ENCODE peak calls at places on chromosomes 7 and 10, in four cellular contexts. Z, Q, V and G are unnamed samples.

GRCh38 chr10:73096041-73096451 is 620 bp downstream of the P4HA1 start:
- DNase-seq in Z (peak), Q (peak), V (peak), G (peak)

GRCh38 chr7:137990251-137990901 is 11.5 kb downstream of the CREB3L2 start:
- DNase-seq in Z (no peak), Q (no peak), V (no peak), G (no peak)

GRCh38 chr10:102758226-102758932 is 14.6 kb downstream of the WBP1L start:
- DNase-seq in Z (no peak), Q (no peak), V (no peak), G (no peak)

GRCh38 chr7:151311294-151311864 is 30.2 kb upstream of the NUB1 start:
- DNase-seq in Z (peak), Q (peak), V (no peak), G (no peak)

GRCh38 chr7:2411049-2411448 is 7.6 kb downstream of the CHST12 start:
- DNase-seq in Z (no peak), Q (no peak), V (no peak), G (no peak)

GRCh38 chr10:110502851-110503301 is 5.2 kb downstream of the DUSP5 start:
- DNase-seq in Z (peak), Q (peak), V (peak), G (no peak)

GRCh38 chr7:95794917-95795515 is 22.7 kb downstream of the DYNC1I1 start:
- DNase-seq in Z (peak), Q (no peak), V (no peak), G (no peak)

GRCh38 chr7:36605261-36605660 is 119.0 kb downstream of the AOAH start:
- DNase-seq in Z (no peak), Q (no peak), V (no peak), G (no peak)

GRCh38 chr7:82566752-82567151 is 123.2 kb upstream of the CACNA2D1 start:
- DNase-seq in Z (no peak), Q (no peak), V (no peak), G (no peak)

GRCh38 chr7:102046373-102047117 is 229.1 kb downstream of the CUX1 start:
- DNase-seq in Z (no peak), Q (no peak), V (no peak), G (no peak)

GRCh38 chr10:29858352-29859267 is 200.8 kb downstream of the JCAD start:
- DNase-seq in Z (no peak), Q (peak), V (peak), G (peak)

GRCh38 chr10:8053446-8054242 is 844 bp upstream of the GATA3 start:
- DNase-seq in Z (peak), Q (peak), V (peak), G (no peak)
- TF ChIP-seq CTCF in Z (peak), Q (peak), V (peak), G (no peak)

DNA sequence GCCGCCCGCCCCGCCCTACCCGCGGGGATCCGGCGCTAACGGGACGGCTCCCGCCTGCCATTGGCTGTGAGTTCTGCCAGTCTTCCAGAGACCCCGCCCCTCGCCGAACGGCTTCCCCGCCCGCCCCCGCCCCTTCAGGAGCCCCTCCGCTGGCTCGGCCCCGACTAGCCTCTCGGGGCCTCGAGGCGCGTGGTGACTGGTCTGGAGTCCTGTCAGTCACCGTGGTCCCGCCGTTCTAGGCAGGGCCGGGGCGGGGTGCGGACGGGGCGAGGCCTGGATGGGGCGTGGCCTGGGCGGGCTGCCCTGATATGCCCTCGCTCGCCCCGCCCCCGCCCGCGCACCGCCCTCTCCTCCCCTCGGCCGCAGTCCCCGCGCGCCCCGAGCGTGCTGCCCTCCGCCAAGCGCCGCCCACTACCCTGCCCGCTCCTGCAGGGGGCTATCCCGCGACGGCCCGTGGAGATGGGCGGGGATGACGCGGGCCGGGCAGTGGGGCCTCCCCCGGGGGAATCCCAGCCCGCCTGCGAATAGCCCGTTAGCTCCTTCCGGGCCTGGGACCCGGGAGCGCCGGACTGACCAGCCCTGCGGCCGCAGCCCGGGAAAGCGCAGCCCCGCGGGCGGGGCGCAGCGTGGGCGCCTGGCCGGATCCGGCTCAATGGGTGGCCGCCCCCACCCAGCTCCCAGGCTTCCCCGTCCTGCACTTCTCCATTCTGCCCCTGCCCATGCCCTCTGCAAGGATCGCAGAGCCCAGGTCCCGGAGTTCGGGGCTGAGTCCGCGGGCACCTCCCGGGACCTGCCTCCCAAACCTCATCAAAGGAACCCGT is 444 bp upstream of the HIP1 start:
- DNase-seq in Z (peak), Q (peak), V (peak), G (peak)
- TF ChIP-seq CTCF in Z (no peak), Q (no peak), V (no peak), G (peak)

DNA sequence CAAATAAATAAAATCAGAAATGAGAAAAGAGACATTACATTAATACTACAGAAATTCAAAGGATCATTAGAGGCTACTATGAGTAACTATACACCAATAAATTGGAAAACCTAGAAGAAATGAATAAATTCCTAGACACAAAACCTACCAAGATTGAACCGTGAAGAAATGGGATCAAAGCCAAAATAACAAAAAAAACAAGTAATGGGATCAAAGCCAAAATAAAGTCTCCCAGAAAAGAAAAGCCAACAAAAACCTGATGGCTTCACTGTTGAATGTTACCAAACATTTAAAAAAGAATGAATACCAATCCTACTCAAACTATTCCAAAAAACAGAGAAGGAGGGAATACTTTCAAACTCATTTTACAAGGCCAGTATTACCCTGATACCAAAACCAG is 20.0 kb downstream of the GSDME start:
- DNase-seq in Z (no peak), Q (no peak), V (no peak), G (no peak)
- TF ChIP-seq CTCF in Z (no peak), Q (no peak), V (no peak), G (no peak)

GRCh38 chr7:155602750-155603149 is 41.7 kb upstream of the RBM33 start:
- DNase-seq in Z (peak), Q (no peak), V (no peak), G (peak)

GRCh38 chr7:155602156-155602555 is 42.3 kb upstream of the RBM33 start:
- DNase-seq in Z (no peak), Q (no peak), V (no peak), G (no peak)

GRCh38 chr7:155603858-155604503 is 40.5 kb upstream of the RBM33 start:
- DNase-seq in Z (no peak), Q (no peak), V (no peak), G (no peak)

GRCh38 chr7:155604504-155604997 is 39.9 kb upstream of the RBM33 start:
- DNase-seq in Z (no peak), Q (no peak), V (no peak), G (no peak)

GRCh38 chr7:155603190-155603857 is 41.1 kb upstream of the RBM33 start:
- DNase-seq in Z (no peak), Q (no peak), V (no peak), G (peak)
- TF ChIP-seq CTCF in Z (no peak), Q (no peak), V (no peak), G (no peak)

GRCh38 chr7:105759670-105760548 is 116.5 kb downstream of the ATXN7L1 start:
- DNase-seq in Z (peak), Q (peak), V (peak), G (no peak)
- TF ChIP-seq CTCF in Z (peak), Q (peak), V (peak), G (peak)

GRCh38 chr10:123039632-123039930 is 30.8 kb downstream of the ACADSB start:
- DNase-seq in Z (no peak), Q (no peak), V (no peak), G (no peak)

GRCh38 chr10:123044391-123044790 is 35.6 kb downstream of the ACADSB start:
- DNase-seq in Z (no peak), Q (no peak), V (no peak), G (no peak)

GRCh38 chr10:123042708-123043408 is 34.1 kb downstream of the ACADSB start:
- DNase-seq in Z (no peak), Q (no peak), V (no peak), G (no peak)

GRCh38 chr10:123045961-123046731 is 37.3 kb downstream of the ACADSB start:
- DNase-seq in Z (no peak), Q (no peak), V (no peak), G (no peak)

DNA sequence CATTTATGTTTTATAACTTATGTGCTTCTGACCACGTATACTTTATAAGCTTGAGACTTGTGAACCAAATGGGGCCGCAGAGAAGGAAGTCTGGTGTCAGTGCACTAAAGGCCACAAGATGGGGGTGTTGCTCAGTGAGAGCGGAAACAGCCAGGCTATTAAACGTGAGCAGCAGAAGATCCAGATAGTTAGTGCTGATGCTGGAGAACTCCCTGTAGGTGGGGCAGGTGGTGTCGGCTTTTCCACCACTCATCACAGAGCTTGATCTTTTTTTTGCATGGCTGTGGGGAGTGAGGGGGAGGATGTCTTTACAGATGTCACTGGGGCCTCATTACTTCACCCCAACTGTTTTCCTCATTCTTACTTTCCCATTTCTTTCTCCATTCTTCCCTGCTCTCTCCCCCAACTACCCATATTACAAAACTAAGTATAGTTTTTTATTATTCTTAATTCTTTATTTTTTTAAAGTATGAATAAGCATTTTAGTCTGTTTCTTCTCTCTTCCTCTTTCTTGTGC is 34.7 kb downstream of the ACADSB start:
- DNase-seq in Z (peak), Q (peak), V (peak), G (no peak)
- TF ChIP-seq CTCF in Z (peak), Q (peak), V (peak), G (peak)

DNA sequence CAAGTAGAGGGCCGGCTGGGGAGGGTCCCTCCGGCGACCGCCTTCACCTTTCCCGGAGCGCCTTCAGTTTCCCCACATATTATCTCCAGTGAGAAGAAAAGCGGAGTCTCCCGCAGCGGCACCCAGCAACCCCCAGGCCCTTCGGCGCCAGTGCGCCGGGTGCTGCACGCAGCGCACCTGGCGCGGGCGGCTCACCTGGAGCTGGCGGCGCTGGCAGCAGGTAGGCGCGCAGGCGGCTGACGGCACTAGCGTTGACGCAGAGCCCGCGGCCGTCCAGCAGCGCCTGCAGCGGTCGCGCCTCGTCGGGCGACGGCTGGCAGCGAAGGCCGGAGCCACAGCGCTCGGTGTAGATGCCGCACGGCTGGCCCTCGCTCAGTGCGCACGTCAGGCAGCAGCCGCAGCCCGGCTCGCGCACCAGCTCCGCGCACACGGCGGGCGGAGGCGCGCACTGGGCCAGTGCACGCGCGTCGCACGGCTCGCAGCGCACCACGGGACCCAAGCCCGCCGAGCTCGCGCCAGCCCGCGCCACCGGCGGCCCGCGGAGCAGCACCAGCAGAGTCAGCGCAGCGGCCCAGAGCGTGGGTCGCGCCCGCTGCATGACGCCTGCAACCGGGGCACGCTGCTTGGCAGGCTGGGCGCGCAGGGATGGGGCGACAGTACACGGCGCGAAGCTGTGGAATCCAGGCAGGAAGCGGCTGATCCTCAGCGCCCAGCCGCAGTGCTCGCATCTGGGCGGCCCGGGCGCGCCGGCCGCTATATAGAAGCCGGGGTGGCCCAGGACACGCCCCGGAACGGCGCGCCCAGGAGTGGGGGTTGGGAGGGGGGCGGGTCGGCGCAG is at the start of gene IGFBP3:
- DNase-seq in Z (no peak), Q (no peak), V (peak), G (no peak)
- TF ChIP-seq CTCF in Z (no peak), Q (no peak), V (no peak), G (no peak)

GRCh38 chr7:32360127-32360526 is 130.1 kb downstream of the LSM5 start:
- DNase-seq in Z (no peak), Q (no peak), V (no peak), G (no peak)

GRCh38 chr7:32357535-32358277 is 132.5 kb downstream of the LSM5 start:
- DNase-seq in Z (peak), Q (no peak), V (no peak), G (no peak)
- TF ChIP-seq CTCF in Z (peak), Q (no peak), V (no peak), G (peak)